ENCODE peak calls at places on chromosomes 7 and 10, in nine cellular contexts. One of them, this sample, is unnamed.

GRCh38 chr7:148623586-148624282 is 33.2 kb downstream of the C7orf33 start:
- DNase-seq in MM.1S: no peak
- DNase-seq in M059J: peak
- DNase-seq in mesenchymal stem cell: peak
- DNase-seq in non-pigmented ciliary epithelial cell: peak
- DNase-seq in activated CD4-positive, alpha-beta T cell treated with anti-CD3 and anti-CD28 coated beads for 36 hours: no peak
- DNase-seq in Calu3: no peak
- DNase-seq in activated T-cell treated with anti-CD3 and anti-CD28 coated beads, Interleukin-2, amount 50 U/mL, for 72 hours: no peak
- DNase-seq in Daoy: peak
- DNase-seq in this sample: peak

GRCh38 chr7:155203882-155204691 is 93.6 kb upstream of the INSIG1 start:
- DNase-seq in MM.1S: no peak
- DNase-seq in M059J: no peak
- DNase-seq in mesenchymal stem cell: no peak
- DNase-seq in non-pigmented ciliary epithelial cell: no peak
- DNase-seq in activated CD4-positive, alpha-beta T cell treated with anti-CD3 and anti-CD28 coated beads for 36 hours: no peak
- DNase-seq in Calu3: no peak
- DNase-seq in activated T-cell treated with anti-CD3 and anti-CD28 coated beads, Interleukin-2, amount 50 U/mL, for 72 hours: no peak
- DNase-seq in Daoy: no peak
- DNase-seq in this sample: no peak

GRCh38 chr10:25557136-25557535 is 376.9 kb upstream of the MYO3A start:
- DNase-seq in MM.1S: no peak
- DNase-seq in M059J: no peak
- DNase-seq in mesenchymal stem cell: peak
- DNase-seq in non-pigmented ciliary epithelial cell: no peak
- DNase-seq in activated CD4-positive, alpha-beta T cell treated with anti-CD3 and anti-CD28 coated beads for 36 hours: no peak
- DNase-seq in Calu3: no peak
- DNase-seq in activated T-cell treated with anti-CD3 and anti-CD28 coated beads, Interleukin-2, amount 50 U/mL, for 72 hours: no peak
- DNase-seq in Daoy: peak
- DNase-seq in this sample: no peak

GRCh38 chr7:8131694-8132605 is 130.0 kb downstream of the ICA1 start:
- DNase-seq in MM.1S: peak
- DNase-seq in M059J: no peak
- DNase-seq in mesenchymal stem cell: no peak
- DNase-seq in non-pigmented ciliary epithelial cell: no peak
- DNase-seq in activated CD4-positive, alpha-beta T cell treated with anti-CD3 and anti-CD28 coated beads for 36 hours: no peak
- DNase-seq in Calu3: no peak
- DNase-seq in activated T-cell treated with anti-CD3 and anti-CD28 coated beads, Interleukin-2, amount 50 U/mL, for 72 hours: no peak
- DNase-seq in Daoy: no peak
- DNase-seq in this sample: no peak

GRCh38 chr7:27237735-27238334 is 4.8 kb upstream of the EVX1 start:
- DNase-seq in MM.1S: no peak
- DNase-seq in M059J: peak
- DNase-seq in mesenchymal stem cell: peak
- DNase-seq in non-pigmented ciliary epithelial cell: no peak
- DNase-seq in activated CD4-positive, alpha-beta T cell treated with anti-CD3 and anti-CD28 coated beads for 36 hours: no peak
- DNase-seq in Calu3: no peak
- DNase-seq in activated T-cell treated with anti-CD3 and anti-CD28 coated beads, Interleukin-2, amount 50 U/mL, for 72 hours: no peak
- DNase-seq in Daoy: peak
- DNase-seq in this sample: peak

GRCh38 chr7:137484326-137484725 is 140.8 kb upstream of the PTN start:
- DNase-seq in MM.1S: no peak
- DNase-seq in M059J: no peak
- DNase-seq in mesenchymal stem cell: no peak
- DNase-seq in non-pigmented ciliary epithelial cell: no peak
- DNase-seq in activated CD4-positive, alpha-beta T cell treated with anti-CD3 and anti-CD28 coated beads for 36 hours: no peak
- DNase-seq in Calu3: no peak
- DNase-seq in activated T-cell treated with anti-CD3 and anti-CD28 coated beads, Interleukin-2, amount 50 U/mL, for 72 hours: no peak
- DNase-seq in Daoy: no peak
- DNase-seq in this sample: no peak

GRCh38 chr10:42812028-42812427 is 29.4 kb downstream of the BMS1 start:
- DNase-seq in MM.1S: no peak
- DNase-seq in M059J: no peak
- DNase-seq in mesenchymal stem cell: no peak
- DNase-seq in non-pigmented ciliary epithelial cell: no peak
- DNase-seq in activated CD4-positive, alpha-beta T cell treated with anti-CD3 and anti-CD28 coated beads for 36 hours: no peak
- DNase-seq in Calu3: no peak
- DNase-seq in activated T-cell treated with anti-CD3 and anti-CD28 coated beads, Interleukin-2, amount 50 U/mL, for 72 hours: no peak
- DNase-seq in Daoy: no peak
- DNase-seq in this sample: no peak

GRCh38 chr7:27961255-27961654 is 219.3 kb downstream of the JAZF1 start:
- DNase-seq in MM.1S: no peak
- DNase-seq in M059J: peak
- DNase-seq in mesenchymal stem cell: peak
- DNase-seq in non-pigmented ciliary epithelial cell: no peak
- DNase-seq in activated CD4-positive, alpha-beta T cell treated with anti-CD3 and anti-CD28 coated beads for 36 hours: no peak
- DNase-seq in Calu3: peak
- DNase-seq in activated T-cell treated with anti-CD3 and anti-CD28 coated beads, Interleukin-2, amount 50 U/mL, for 72 hours: no peak
- DNase-seq in Daoy: peak
- DNase-seq in this sample: no peak

GRCh38 chr10:78614267-78614666 is 454.5 kb upstream of the ZMIZ1 start:
- DNase-seq in MM.1S: no peak
- DNase-seq in M059J: no peak
- DNase-seq in mesenchymal stem cell: no peak
- DNase-seq in non-pigmented ciliary epithelial cell: no peak
- DNase-seq in activated CD4-positive, alpha-beta T cell treated with anti-CD3 and anti-CD28 coated beads for 36 hours: no peak
- DNase-seq in Calu3: no peak
- DNase-seq in activated T-cell treated with anti-CD3 and anti-CD28 coated beads, Interleukin-2, amount 50 U/mL, for 72 hours: no peak
- DNase-seq in Daoy: no peak
- DNase-seq in this sample: peak

GRCh38 chr7:73725703-73726466 is 6.4 kb upstream of the STX1A start:
- DNase-seq in MM.1S: peak
- DNase-seq in M059J: peak
- DNase-seq in mesenchymal stem cell: peak
- DNase-seq in non-pigmented ciliary epithelial cell: no peak
- DNase-seq in activated CD4-positive, alpha-beta T cell treated with anti-CD3 and anti-CD28 coated beads for 36 hours: peak
- DNase-seq in Calu3: peak
- DNase-seq in activated T-cell treated with anti-CD3 and anti-CD28 coated beads, Interleukin-2, amount 50 U/mL, for 72 hours: peak
- DNase-seq in Daoy: peak
- DNase-seq in this sample: peak

GRCh38 chr10:85786401-85786899 is 580.1 kb downstream of the GRID1 start:
- DNase-seq in MM.1S: no peak
- DNase-seq in M059J: no peak
- DNase-seq in mesenchymal stem cell: no peak
- DNase-seq in non-pigmented ciliary epithelial cell: no peak
- DNase-seq in activated CD4-positive, alpha-beta T cell treated with anti-CD3 and anti-CD28 coated beads for 36 hours: peak
- DNase-seq in Calu3: peak
- DNase-seq in activated T-cell treated with anti-CD3 and anti-CD28 coated beads, Interleukin-2, amount 50 U/mL, for 72 hours: peak
- DNase-seq in Daoy: no peak
- DNase-seq in this sample: peak